ENCODE peak calls at places on chromosome 4, in nine cellular contexts. K, G, C, A, D, O, Q, B and U are unnamed samples.

GRCh38 chr4:105637409-105638258 is 70.9 kb downstream of the INTS12 start:
- DNase-seq in K (peak; percentile 3), G (peak; percentile 23), C (peak; percentile 72), A (no peak), D (peak; percentile 77), O (peak; percentile 4), Q (peak; percentile 81), B (peak; percentile 42), U (peak; percentile 52)

GRCh38 chr4:71406459-71406963 is 67.7 kb downstream of the SLC4A4 start:
- DNase-seq in K (peak; percentile 77), G (no peak), C (no peak), A (no peak), D (no peak), O (no peak), Q (no peak), B (no peak), U (no peak)

GRCh38 chr4:78014889-78015886 is 41.9 kb upstream of the FRAS1 start:
- DNase-seq in K (no peak), G (no peak), C (no peak), A (no peak), D (no peak), O (no peak), Q (no peak), B (no peak), U (no peak)

GRCh38 chr4:146333187-146333894 is 119.0 kb downstream of the REELD1 start:
- DNase-seq in K (peak; percentile 68), G (no peak), C (no peak), A (no peak), D (no peak), O (no peak), Q (no peak), B (peak; percentile 16), U (no peak)

GRCh38 chr4:147182041-147182440 is 236.4 kb upstream of the TTC29 start:
- DNase-seq in K (no peak), G (no peak), C (no peak), A (no peak), D (no peak), O (no peak), Q (no peak), B (no peak), U (no peak)

GRCh38 chr4:37847311-37847710 is 20.8 kb downstream of the PGM2 start:
- DNase-seq in K (no peak), G (no peak), C (no peak), A (no peak), D (no peak), O (no peak), Q (no peak), B (no peak), U (no peak)

GRCh38 chr4:183872531-183872930 is 32.6 kb upstream of the STOX2 start:
- DNase-seq in K (peak; percentile 16), G (no peak), C (no peak), A (no peak), D (no peak), O (no peak), Q (no peak), B (no peak), U (no peak)

GRCh38 chr4:145043306-145043705 is 54.7 kb downstream of the ANAPC10 start:
- DNase-seq in K (no peak), G (no peak), C (no peak), A (no peak), D (no peak), O (no peak), Q (no peak), B (no peak), U (no peak)

GRCh38 chr4:158327525-158327924 is 117.2 kb downstream of the TMEM144 start:
- DNase-seq in K (no peak), G (no peak), C (no peak), A (no peak), D (no peak), O (no peak), Q (no peak), B (no peak), U (no peak)

GRCh38 chr4:183591301-183591700 is 67.7 kb downstream of the RWDD4 start:
- DNase-seq in K (peak; percentile 52), G (no peak), C (no peak), A (peak; percentile 54), D (no peak), O (no peak), Q (no peak), B (no peak), U (no peak)

GRCh38 chr4:165101641-165102040 is 11.0 kb downstream of the TMEM192 start:
- DNase-seq in K (no peak), G (no peak), C (no peak), A (peak; percentile 52), D (no peak), O (no peak), Q (no peak), B (no peak), U (no peak)

GRCh38 chr4:37188100-37188499 is 56.4 kb upstream of the NWD2 start:
- DNase-seq in K (no peak), G (peak; percentile 49), C (no peak), A (no peak), D (no peak), O (no peak), Q (no peak), B (no peak), U (no peak)

GRCh38 chr4:47287735-47288134 is 175.8 kb downstream of the COMMD8 start:
- DNase-seq in K (peak; percentile 87), G (no peak), C (no peak), A (no peak), D (no peak), O (no peak), Q (no peak), B (no peak), U (no peak)

GRCh38 chr4:166972071-166972470 is 262.2 kb downstream of the SPOCK3 start:
- DNase-seq in K (no peak), G (no peak), C (no peak), A (no peak), D (no peak), O (no peak), Q (no peak), B (no peak), U (no peak)

GRCh38 chr4:48905363-48906015 is 1.1 kb downstream of the OCIAD2 start:
- DNase-seq in K (peak; percentile 61), G (peak; percentile 10), C (no peak), A (no peak), D (no peak), O (no peak), Q (no peak), B (no peak), U (no peak)

GRCh38 chr4:159382875-159383568 is 280.1 kb downstream of the RAPGEF2 start:
- DNase-seq in K (no peak), G (no peak), C (no peak), A (no peak), D (no peak), O (no peak), Q (no peak), B (no peak), U (no peak)

GRCh38 chr4:169612869-169613859 is 781 bp upstream of the NEK1 start:
- DNase-seq in K (peak; percentile 79), G (peak; percentile 88), C (peak; percentile 58), A (no peak), D (peak; percentile 78), O (no peak), Q (peak; percentile 93), B (peak; percentile 74), U (peak; percentile 72)

GRCh38 chr4:169615467-169616106 is 3.2 kb upstream of the NEK1 start:
- DNase-seq in K (peak; percentile 49), G (no peak), C (no peak), A (no peak), D (no peak), O (no peak), Q (no peak), B (no peak), U (no peak)

GRCh38 chr4:169617306-169617705 is 3.1 kb upstream of the CLCN3 start:
- DNase-seq in K (no peak), G (no peak), C (no peak), A (no peak), D (no peak), O (no peak), Q (no peak), B (no peak), U (no peak)

GRCh38 chr4:169611157-169611556 is 1.2 kb downstream of the NEK1 start:
- DNase-seq in K (no peak), G (peak; percentile 50), C (no peak), A (no peak), D (no peak), O (no peak), Q (no peak), B (no peak), U (no peak)

GRCh38 chr4:169611991-169612868 is at the start of gene NEK1:
- DNase-seq in K (peak; percentile 83), G (peak; percentile 95), C (peak; percentile 64), A (peak; percentile 90), D (peak; percentile 93), O (peak; percentile 63), Q (peak; percentile 92), B (peak; percentile 65), U (peak; percentile 64)
- TF ChIP-seq POLR2A in K (peak; percentile 90), G (peak; percentile 97), C (peak; percentile 86), A (no peak), D (peak; percentile 43), O (peak; percentile 84), Q (peak; percentile 89), B (peak; percentile 59), U (peak; percentile 80)

GRCh38 chr4:113547487-113548042 is 214.0 kb downstream of the CAMK2D start:
- DNase-seq in K (peak; percentile 95), G (peak; percentile 89), C (peak; percentile 76), A (peak; percentile 89), D (peak; percentile 91), O (peak; percentile 33), Q (peak; percentile 97), B (peak; percentile 83), U (peak; percentile 91)
- TF ChIP-seq POLR2A in K (no peak), G (no peak), C (no peak), A (no peak), D (no peak), O (no peak), Q (no peak), B (no peak), U (peak; percentile 13)

DNA sequence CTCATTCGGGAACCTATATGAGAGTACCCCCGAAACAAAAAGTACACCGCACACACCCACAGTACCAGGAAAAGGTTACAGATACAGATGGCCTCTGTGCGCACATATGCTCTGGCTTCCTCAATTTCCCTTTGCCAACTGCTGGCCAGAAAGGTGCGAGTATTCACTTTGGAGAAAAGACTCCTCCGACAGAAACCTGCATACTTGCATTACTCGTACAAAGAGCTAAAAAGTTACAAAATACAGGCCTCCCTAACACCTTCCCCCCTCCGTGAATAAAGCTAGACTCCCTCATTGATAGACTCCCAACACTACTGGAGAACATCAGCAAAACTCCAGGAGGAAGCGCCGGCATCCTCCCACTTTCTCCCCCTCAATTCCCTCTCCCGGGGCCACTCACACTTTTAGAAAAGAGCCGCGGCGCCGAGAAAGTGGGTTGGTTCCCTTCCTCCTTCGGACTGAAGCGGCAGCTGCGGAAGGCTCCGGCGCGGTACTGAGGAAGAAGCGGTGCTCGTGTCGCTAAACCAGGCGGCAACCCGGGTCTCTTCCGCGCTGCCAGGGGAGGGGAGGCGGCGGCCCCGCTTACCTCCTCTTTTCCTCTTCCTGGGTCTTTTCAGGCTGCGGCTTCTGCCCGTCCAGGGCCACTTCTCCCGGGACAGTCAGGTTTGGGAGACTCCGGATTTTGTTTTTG is 1.2 kb downstream of the FBXW7 start:
- DNase-seq in K (no peak), G (peak; percentile 75), C (no peak), A (no peak), D (peak; percentile 74), O (no peak), Q (no peak), B (no peak), U (no peak)
- TF ChIP-seq POLR2A in K (no peak), G (peak; percentile 22), C (no peak), A (no peak), D (no peak), O (no peak), Q (no peak), B (no peak), U (no peak)

GRCh38 chr4:8082517-8083055 is 76.0 kb downstream of the ABLIM2 start:
- DNase-seq in K (no peak), G (no peak), C (no peak), A (no peak), D (no peak), O (no peak), Q (no peak), B (no peak), U (no peak)
- TF ChIP-seq POLR2A in K (no peak), G (no peak), C (no peak), A (no peak), D (no peak), O (no peak), Q (no peak), B (no peak), U (no peak)